ENCODE peak calls at places on chromosomes 3 and 15, in four cellular contexts. J is astrocyte, L is psoas muscle, F is body of pancreas. Q is an unnamed sample. For H3K4me1, the result is how much of the 10 kb centered on the place peaks cover.

GRCh38 chr15:71730277-71731144 is 79.8 kb upstream of the NR2E3 start:
- DNase-seq in F (peak), L (no peak), J (peak), Q (no peak)

GRCh38 chr3:38473229-38473628 is 19.5 kb downstream of the ACVR2B start:
- DNase-seq in J (no peak), F (no peak), L (no peak), Q (no peak)

GRCh38 chr3:170584585-170585007 is 1.3 kb downstream of the SLC7A14 start:
- DNase-seq in L (peak), F (peak), J (peak), Q (peak)

GRCh38 chr3:177906573-177907229 is 629.5 kb upstream of the KCNMB2 start:
- DNase-seq in L (no peak), J (peak), F (no peak), Q (no peak)

GRCh38 chr3:73868688-73869315 is 244.1 kb upstream of the PDZRN3 start:
- DNase-seq in L (no peak), J (peak), F (peak), Q (no peak)

GRCh38 chr15:73789491-73790240 is 36.5 kb upstream of the INSYN1 start:
- DNase-seq in J (no peak), F (no peak), L (no peak), Q (no peak)

GRCh38 chr3:143307613-143308183 is 188.1 kb downstream of the CHST2 start:
- DNase-seq in J (peak), F (no peak), L (no peak), Q (no peak)

GRCh38 chr15:51793521-51793920 is 35.9 kb upstream of the TMOD3 start:
- DNase-seq in L (peak), F (peak), J (no peak), Q (peak)

GRCh38 chr3:117600112-117600511 is 890.5 kb downstream of the TUSC7 start:
- DNase-seq in F (peak), J (no peak), L (no peak), Q (peak)

GRCh38 chr3:16474920-16475319 is 38.6 kb downstream of the RFTN1 start:
- DNase-seq in L (no peak), F (no peak), J (peak), Q (no peak)

GRCh38 chr3:114445233-114445632 is 151.4 kb downstream of the TIGIT start:
- DNase-seq in F (no peak), J (no peak), L (no peak), Q (no peak)

GRCh38 chr3:63960048-63960711 is 48.0 kb upstream of the SCAANT1 start:
- DNase-seq in J (peak), L (peak), F (peak), Q (no peak)

GRCh38 chr3:133575121-133575520 is 1.6 kb downstream of the CDV3 start:
- DNase-seq in J (no peak), L (no peak), F (no peak), Q (no peak)

GRCh38 chr3:129723558-129724324 is 117.3 kb upstream of the PLXND1 start:
- DNase-seq in J (peak), L (no peak), F (peak), Q (no peak)

GRCh38 chr15:43777293-43777819 is 590 bp upstream of the ELL3 start:
- DNase-seq in J (peak), F (peak), L (peak), Q (peak)

GRCh38 chr15:78979456-78980320 is 34.8 kb upstream of the CTSH start:
- DNase-seq in J (peak), L (no peak), F (peak), Q (no peak)

GRCh38 chr15:33320017-33320416 is 9.2 kb downstream of the RYR3 start:
- DNase-seq in F (no peak), L (no peak), J (no peak), Q (no peak)

GRCh38 chr3:44098666-44099065 is 143.0 kb upstream of the TOPAZ1 start:
- DNase-seq in L (no peak), F (no peak), J (no peak), Q (no peak)

GRCh38 chr3:126990890-126991289 is 8.0 kb downstream of the PLXNA1 start:
- DNase-seq in J (no peak), L (no peak), F (no peak), Q (no peak)

DNA sequence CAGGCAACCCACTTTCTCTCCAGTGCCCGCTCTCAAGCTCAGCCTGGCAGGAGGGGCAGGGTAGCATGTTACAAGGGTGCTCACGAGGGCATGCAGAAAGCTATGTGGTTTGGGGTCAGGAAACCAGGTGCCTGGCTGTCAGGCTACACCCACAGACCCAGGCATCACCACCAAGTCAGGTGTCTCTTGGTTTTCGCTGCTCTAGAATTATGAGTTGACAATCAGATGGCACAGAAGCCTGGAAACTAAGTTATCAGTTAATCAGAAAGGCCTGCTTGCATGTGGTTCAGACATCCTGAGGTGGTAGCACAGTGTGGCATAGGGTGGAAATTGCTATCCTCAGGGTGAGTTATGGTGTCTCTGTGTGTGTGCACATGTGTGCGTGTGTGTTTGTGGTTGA is 16.2 kb upstream of the CCR9 start:
- DNase-seq in L (no peak), J (no peak), F (no peak), Q (no peak)
- H3K4me1 ChIP-seq in L (under half), J (under half), F (under half), Q (under half)

GRCh38 chr15:38254065-38254883 is 1.6 kb downstream of the SPRED1 start:
- DNase-seq in F (peak), J (peak), L (no peak), Q (peak)

GRCh38 chr15:38260077-38260476 is 7.4 kb downstream of the SPRED1 start:
- DNase-seq in L (no peak), J (peak), F (no peak), Q (no peak)

GRCh38 chr15:38257676-38258075 is 5.0 kb downstream of the SPRED1 start:
- DNase-seq in J (no peak), L (no peak), F (no peak), Q (no peak)

GRCh38 chr15:38255690-38256089 is 3.1 kb downstream of the SPRED1 start:
- DNase-seq in F (no peak), L (no peak), J (no peak), Q (no peak)

GRCh38 chr15:38259134-38259533 is 6.5 kb downstream of the SPRED1 start:
- DNase-seq in F (no peak), J (no peak), L (no peak), Q (no peak)
- TF ChIP-seq CTCF in F (no peak), J (no peak), L (no peak), Q (no peak)

GRCh38 chr15:66752078-66752477 is 50.0 kb downstream of the SMAD6 start:
- DNase-seq in F (no peak), J (no peak), L (no peak), Q (no peak)

GRCh38 chr15:66748320-66748779 is 46.3 kb downstream of the SMAD6 start:
- DNase-seq in F (no peak), J (peak), L (no peak), Q (no peak)

GRCh38 chr15:66750609-66751008 is 48.6 kb downstream of the SMAD6 start:
- DNase-seq in F (no peak), L (no peak), J (no peak), Q (no peak)

GRCh38 chr15:66751579-66751978 is 49.5 kb downstream of the SMAD6 start:
- DNase-seq in J (no peak), F (no peak), L (no peak), Q (no peak)

GRCh38 chr15:66749841-66750575 is 48.0 kb downstream of the SMAD6 start:
- DNase-seq in J (no peak), L (no peak), F (no peak), Q (no peak)
- H3K4me1 ChIP-seq in J (under half), L (under half), F (half or more), Q (half or more)

DNA sequence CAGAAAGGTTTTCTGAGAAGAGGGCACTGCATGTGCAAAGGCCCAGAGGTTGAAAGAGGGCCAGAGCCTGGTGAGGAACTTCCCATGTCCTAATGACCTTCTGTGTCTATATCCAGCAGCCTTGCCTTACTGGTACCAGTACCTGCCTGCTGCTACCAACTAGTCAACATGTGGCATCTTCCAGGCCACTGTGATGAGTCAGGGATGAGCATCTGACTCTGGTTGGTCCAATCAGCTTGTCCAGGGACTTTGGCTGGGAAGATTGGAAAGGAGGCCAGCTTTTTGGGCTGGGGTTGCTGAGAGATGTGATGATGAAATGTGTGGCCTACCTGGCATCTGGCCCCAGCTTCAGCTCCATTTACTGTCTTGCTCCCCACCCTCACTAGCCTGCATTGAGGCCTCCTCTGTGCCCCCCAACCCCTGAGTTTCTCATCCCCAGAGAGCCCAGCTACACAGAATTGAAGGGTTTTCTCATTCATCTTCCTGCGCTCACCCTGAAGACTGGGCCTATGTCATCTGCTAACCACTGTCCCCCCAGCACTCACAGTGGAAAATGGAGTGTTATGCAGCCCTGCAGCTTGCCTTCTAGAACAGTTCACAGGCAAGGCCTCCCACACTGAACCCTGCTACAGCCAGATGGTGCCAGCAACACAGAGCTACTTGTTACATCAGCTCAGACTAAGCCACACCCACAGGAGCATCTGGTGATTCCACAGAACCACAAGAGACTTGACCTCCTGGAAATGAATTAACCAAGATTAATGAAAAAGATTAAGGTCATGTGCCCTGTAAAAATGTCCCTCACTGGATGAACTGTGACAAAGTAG is 1.3 kb upstream of the TWF2 start:
- DNase-seq in F (no peak), L (peak), J (peak), Q (peak)
- TF ChIP-seq CTCF in F (no peak), L (no peak), J (no peak), Q (no peak)

DNA sequence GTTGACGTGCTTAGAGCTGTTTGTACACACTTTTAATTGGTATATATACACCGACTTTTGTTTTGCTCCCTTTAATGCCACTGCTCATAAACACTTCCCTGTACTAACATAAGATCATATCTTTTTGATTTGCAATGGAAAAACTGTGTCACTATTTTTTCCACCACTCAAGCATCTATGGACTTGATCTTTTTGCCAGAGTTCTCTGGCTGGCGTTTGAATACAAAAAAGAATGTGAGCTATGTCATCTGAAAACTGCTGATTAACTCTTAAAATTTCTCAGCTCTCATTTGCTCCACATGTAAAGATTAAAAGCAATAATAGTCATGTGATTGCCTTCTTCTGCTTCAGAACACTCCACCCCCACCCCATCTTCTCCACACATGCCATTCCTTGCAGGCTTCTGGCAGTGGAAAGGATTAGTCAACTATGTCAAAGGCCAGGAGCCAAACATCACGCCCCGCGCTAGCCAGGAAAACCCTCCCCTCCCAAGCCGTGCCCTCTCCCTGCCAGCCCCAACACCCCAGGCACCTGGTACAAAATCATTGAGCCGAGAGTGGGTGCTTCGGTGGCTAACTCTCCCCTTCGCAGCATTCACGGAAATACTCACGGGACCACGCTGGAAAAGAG is 123.4 kb upstream of the MEF2A start:
- DNase-seq in J (peak), L (peak), F (peak), Q (no peak)
- H3K4me1 ChIP-seq in J (under half), L (under half), F (under half), Q (under half)

DNA sequence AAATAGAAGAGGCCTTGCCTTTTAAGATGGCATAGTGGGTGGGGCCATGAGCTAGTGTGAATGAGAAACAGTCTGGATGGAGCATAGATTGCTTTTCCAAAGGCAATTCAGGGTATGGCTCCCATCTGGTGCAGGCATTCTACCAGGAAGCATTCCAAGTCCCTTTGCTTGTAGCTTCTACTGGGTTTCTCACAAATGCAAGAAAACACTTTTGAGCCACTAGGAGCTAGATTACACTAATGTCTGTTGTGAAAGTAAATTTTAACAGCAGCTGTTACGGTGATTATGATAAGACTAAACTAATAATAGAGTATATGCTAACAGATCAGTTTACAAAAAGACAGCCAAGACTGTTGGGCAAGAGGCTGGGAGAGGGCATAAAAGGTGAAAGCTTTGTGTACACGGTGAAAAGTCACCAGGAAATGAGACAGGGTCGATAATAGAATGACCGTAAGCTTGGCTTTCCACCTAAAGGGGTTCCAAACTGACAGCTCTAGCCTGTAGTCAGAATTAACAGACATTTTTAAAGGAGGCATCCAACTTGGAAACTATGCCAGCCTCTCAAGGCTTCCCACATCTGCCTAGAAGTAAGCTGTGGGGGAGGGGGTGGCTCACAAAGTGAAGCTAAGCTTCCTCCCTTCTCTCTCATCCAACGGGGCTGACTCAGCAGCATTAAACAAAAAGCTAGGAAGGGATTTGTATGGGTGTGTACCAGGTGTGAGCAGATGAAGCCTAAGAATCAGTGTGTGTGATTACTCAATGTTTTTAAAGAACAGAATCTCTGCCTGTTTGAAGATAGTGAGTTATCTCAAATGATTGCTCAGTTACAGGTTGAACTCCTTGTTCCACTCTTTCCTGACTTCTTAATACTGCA is 61.1 kb upstream of the GPD1L start:
- DNase-seq in F (peak), L (no peak), J (peak), Q (no peak)
- TF ChIP-seq CTCF in F (peak), L (peak), J (no peak), Q (no peak)

GRCh38 chr15:76840830-76841460 is 64.2 kb downstream of the SCAPER start:
- DNase-seq in L (no peak), F (no peak), J (peak), Q (no peak)
- H3K4me1 ChIP-seq in L (under half), F (under half), J (under half), Q (under half)

GRCh38 chr3:139772539-139773500 is 95.0 kb upstream of the NMNAT3 start:
- DNase-seq in L (no peak), J (peak), F (no peak), Q (no peak)
- TF ChIP-seq CTCF in L (no peak), J (peak), F (no peak), Q (no peak)

DNA sequence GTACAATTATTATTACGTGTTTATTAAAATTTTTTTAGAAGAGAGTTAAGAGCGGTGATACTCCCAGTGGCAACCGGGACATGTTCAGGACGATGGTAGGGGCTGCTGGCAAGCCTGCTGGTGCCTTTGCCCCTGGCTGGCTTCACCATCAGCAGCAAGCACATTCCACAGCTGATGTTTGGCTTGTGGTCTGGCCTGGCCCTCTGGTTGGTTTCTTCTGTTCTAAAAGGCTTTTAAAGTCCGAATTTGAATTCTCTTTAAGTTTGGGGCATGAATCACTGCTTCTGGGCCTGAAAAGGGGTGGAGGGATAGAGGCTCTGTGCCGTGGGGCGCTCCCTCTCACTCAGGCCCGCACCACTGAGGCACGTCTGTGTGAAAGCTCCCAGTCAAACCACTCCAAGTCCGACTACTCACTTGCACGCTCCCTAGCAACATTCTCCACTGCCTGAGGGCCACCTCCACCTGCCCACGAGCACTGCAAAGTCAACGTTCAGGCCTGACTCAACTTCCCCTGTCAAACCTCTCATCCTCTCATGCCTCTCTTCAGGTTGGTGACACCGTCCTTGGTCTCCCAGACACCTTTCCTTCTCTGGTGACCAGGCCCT is 10.1 kb downstream of the ITGA11 start:
- DNase-seq in L (no peak), F (no peak), J (peak), Q (no peak)
- H3K4me1 ChIP-seq in L (under half), F (under half), J (under half), Q (under half)

GRCh38 chr15:48334260-48334659 is 3.0 kb downstream of the DUT start:
- DNase-seq in J (no peak), L (no peak), F (no peak), Q (no peak)

GRCh38 chr15:48331796-48332641 is 790 bp downstream of the DUT start:
- DNase-seq in F (peak), J (no peak), L (peak), Q (peak)

GRCh38 chr15:48330855-48331795 is at the start of gene DUT:
- DNase-seq in F (peak), J (peak), L (peak), Q (peak)

GRCh38 chr15:48332642-48333034 is 1.4 kb downstream of the DUT start:
- DNase-seq in J (no peak), L (no peak), F (no peak), Q (no peak)

GRCh38 chr15:48333553-48333952 is 2.3 kb downstream of the DUT start:
- DNase-seq in J (no peak), L (no peak), F (no peak), Q (no peak)
- TF ChIP-seq CTCF in J (no peak), L (no peak), F (no peak), Q (no peak)